ENCODE peak calls at places on chromosomes 1 and 21, in four cellular contexts. One of them, this sample, is unnamed.

GRCh38 chr21:17602874-17603273 is 9.8 kb downstream of the BTG3 start:
- DNase-seq in HL-60: no peak
- DNase-seq in AG04450: no peak
- DNase-seq in brain microvascular endothelial cell: peak
- DNase-seq in this sample: no peak

GRCh38 chr1:24362982-24363614 is 43.9 kb downstream of the GRHL3 start:
- DNase-seq in HL-60: no peak
- DNase-seq in AG04450: peak
- DNase-seq in brain microvascular endothelial cell: peak
- DNase-seq in this sample: no peak

GRCh38 chr1:150560011-150560438 is 10.8 kb downstream of the ADAMTSL4 start:
- DNase-seq in HL-60: no peak
- DNase-seq in AG04450: no peak
- DNase-seq in brain microvascular endothelial cell: no peak
- DNase-seq in this sample: peak

GRCh38 chr1:24932284-24932683 is 2.2 kb upstream of the RUNX3 start:
- DNase-seq in HL-60: no peak
- DNase-seq in AG04450: no peak
- DNase-seq in brain microvascular endothelial cell: no peak
- DNase-seq in this sample: peak

GRCh38 chr1:5847013-5847654 is 145.1 kb downstream of the NPHP4 start:
- DNase-seq in HL-60: no peak
- DNase-seq in AG04450: no peak
- DNase-seq in brain microvascular endothelial cell: peak
- DNase-seq in this sample: no peak

GRCh38 chr1:84181350-84182005 is 37.4 kb downstream of the PRKACB start:
- DNase-seq in HL-60: no peak
- DNase-seq in AG04450: no peak
- DNase-seq in brain microvascular endothelial cell: no peak
- DNase-seq in this sample: no peak

GRCh38 chr1:117171900-117172501 is 38.7 kb downstream of the VTCN1 start:
- DNase-seq in HL-60: no peak
- DNase-seq in AG04450: no peak
- DNase-seq in brain microvascular endothelial cell: peak
- DNase-seq in this sample: no peak

GRCh38 chr1:165144757-165145397 is 211.6 kb downstream of the LMX1A start:
- DNase-seq in HL-60: no peak
- DNase-seq in AG04450: peak
- DNase-seq in brain microvascular endothelial cell: peak
- DNase-seq in this sample: no peak

GRCh38 chr1:181424786-181425403 is 58.4 kb upstream of the CACNA1E start:
- DNase-seq in HL-60: no peak
- DNase-seq in AG04450: peak
- DNase-seq in brain microvascular endothelial cell: peak
- DNase-seq in this sample: peak

GRCh38 chr1:24027838-24028468 is 47.8 kb upstream of the SRSF10 start:
- DNase-seq in HL-60: no peak
- DNase-seq in AG04450: no peak
- DNase-seq in brain microvascular endothelial cell: peak
- DNase-seq in this sample: no peak

GRCh38 chr1:81170721-81171120 is 630.0 kb upstream of the ADGRL2 start:
- DNase-seq in HL-60: no peak
- DNase-seq in AG04450: no peak
- DNase-seq in brain microvascular endothelial cell: no peak
- DNase-seq in this sample: no peak

GRCh38 chr1:65254320-65255087 is 54.8 kb upstream of the DNAJC6 start:
- DNase-seq in HL-60: peak
- DNase-seq in AG04450: no peak
- DNase-seq in brain microvascular endothelial cell: peak
- DNase-seq in this sample: peak

GRCh38 chr1:93541045-93541444 is 93.1 kb downstream of the FNBP1L start:
- DNase-seq in HL-60: no peak
- DNase-seq in AG04450: no peak
- DNase-seq in brain microvascular endothelial cell: no peak
- DNase-seq in this sample: no peak

DNA sequence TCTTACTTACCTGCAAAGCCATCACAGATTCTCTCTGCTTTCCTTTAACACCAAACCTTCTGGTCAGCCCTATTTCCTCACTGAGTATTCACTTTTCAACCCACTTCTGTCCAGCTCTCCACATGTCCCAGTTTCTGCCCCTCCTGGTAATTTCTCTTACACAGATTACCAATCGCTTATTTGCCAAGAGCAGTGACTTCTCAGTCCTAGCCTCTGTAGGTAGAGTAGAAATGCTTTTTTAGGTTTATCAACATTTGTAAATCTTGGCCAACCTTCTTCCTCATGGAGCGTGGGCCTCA is 33.6 kb upstream of the LRRC8C start:
- DNase-seq in HL-60: no peak
- DNase-seq in AG04450: no peak
- DNase-seq in brain microvascular endothelial cell: no peak
- DNase-seq in this sample: no peak
- TF ChIP-seq CTCF in HL-60: no peak
- TF ChIP-seq CTCF in AG04450: no peak
- TF ChIP-seq CTCF in brain microvascular endothelial cell: no peak
- TF ChIP-seq CTCF in this sample: no peak

GRCh38 chr1:205939690-205940330 is 3.4 kb downstream of the SLC26A9 start:
- DNase-seq in HL-60: no peak
- DNase-seq in AG04450: no peak
- DNase-seq in brain microvascular endothelial cell: no peak
- DNase-seq in this sample: no peak
- TF ChIP-seq CTCF in HL-60: no peak
- TF ChIP-seq CTCF in AG04450: peak
- TF ChIP-seq CTCF in brain microvascular endothelial cell: peak
- TF ChIP-seq CTCF in this sample: no peak

GRCh38 chr1:63914706-63915105 is 140.9 kb downstream of the ROR1 start:
- DNase-seq in HL-60: no peak
- DNase-seq in AG04450: no peak
- DNase-seq in brain microvascular endothelial cell: no peak
- DNase-seq in this sample: no peak

GRCh38 chr1:63916485-63917360 is 142.9 kb downstream of the ROR1 start:
- DNase-seq in HL-60: no peak
- DNase-seq in AG04450: no peak
- DNase-seq in brain microvascular endothelial cell: no peak
- DNase-seq in this sample: no peak

GRCh38 chr1:63914241-63914640 is 140.4 kb downstream of the ROR1 start:
- DNase-seq in HL-60: no peak
- DNase-seq in AG04450: no peak
- DNase-seq in brain microvascular endothelial cell: no peak
- DNase-seq in this sample: no peak

GRCh38 chr1:63913533-63913932 is 139.7 kb downstream of the ROR1 start:
- DNase-seq in HL-60: no peak
- DNase-seq in AG04450: no peak
- DNase-seq in brain microvascular endothelial cell: no peak
- DNase-seq in this sample: no peak

DNA sequence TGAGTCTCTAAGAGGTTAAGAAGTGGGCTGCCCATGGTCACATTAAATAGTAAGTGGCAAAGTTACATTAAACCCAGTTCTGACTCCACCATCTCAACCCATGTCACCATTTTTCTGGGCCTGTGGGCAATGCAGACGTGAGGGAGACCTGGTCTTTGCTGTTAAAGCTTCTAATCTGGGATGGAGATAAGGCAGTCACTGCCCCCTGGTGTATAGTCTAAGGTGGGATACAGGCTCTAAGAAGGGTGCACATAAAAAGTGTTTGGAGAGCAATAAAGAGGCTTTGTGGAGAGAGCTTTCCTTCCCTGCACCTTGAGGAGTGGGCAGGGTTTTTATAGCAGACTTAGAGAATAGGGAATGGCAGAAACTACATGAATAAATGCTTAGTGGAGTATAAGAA is 141.3 kb downstream of the ROR1 start:
- DNase-seq in HL-60: no peak
- DNase-seq in AG04450: no peak
- DNase-seq in brain microvascular endothelial cell: no peak
- DNase-seq in this sample: no peak
- TF ChIP-seq CTCF in HL-60: no peak
- TF ChIP-seq CTCF in AG04450: peak
- TF ChIP-seq CTCF in brain microvascular endothelial cell: peak
- TF ChIP-seq CTCF in this sample: no peak

DNA sequence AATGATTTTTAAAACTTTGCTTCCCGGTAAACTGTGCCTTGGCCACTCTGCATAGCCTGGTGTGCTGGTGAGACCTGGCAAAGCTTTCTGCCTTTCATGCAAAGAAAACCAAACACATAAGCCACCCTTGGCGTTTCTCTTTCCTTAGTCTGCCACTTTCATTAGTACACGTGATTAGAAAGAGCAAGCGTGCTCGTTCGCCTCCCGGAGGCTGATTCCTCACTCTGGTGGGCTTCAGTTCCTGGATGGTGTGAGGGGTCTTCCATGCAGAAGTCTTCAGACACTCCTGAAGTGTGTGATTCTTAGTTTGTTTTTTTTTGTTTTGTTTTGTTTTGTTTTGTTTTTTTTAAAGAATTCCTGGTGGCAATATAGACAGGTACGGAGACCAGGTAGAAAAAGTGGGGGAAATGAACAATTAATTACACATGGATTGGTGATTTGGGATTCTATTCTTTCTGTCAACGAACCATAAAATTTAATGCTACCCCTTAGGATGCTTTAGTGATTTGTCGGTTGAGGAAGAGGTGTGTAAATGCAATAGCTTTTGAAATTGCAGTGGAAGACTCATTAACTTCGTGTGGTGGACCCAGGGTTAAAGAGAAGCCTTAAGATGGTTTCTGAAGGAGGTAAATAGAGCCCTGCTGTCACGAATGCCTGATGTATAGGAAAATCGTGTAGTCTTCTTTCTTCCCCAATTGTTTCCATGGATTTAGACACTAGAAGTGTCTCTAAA is 2.1 kb downstream of the GALNT2 start:
- DNase-seq in HL-60: no peak
- DNase-seq in AG04450: no peak
- DNase-seq in brain microvascular endothelial cell: no peak
- DNase-seq in this sample: no peak
- TF ChIP-seq CTCF in HL-60: no peak
- TF ChIP-seq CTCF in AG04450: no peak
- TF ChIP-seq CTCF in brain microvascular endothelial cell: peak
- TF ChIP-seq CTCF in this sample: no peak

DNA sequence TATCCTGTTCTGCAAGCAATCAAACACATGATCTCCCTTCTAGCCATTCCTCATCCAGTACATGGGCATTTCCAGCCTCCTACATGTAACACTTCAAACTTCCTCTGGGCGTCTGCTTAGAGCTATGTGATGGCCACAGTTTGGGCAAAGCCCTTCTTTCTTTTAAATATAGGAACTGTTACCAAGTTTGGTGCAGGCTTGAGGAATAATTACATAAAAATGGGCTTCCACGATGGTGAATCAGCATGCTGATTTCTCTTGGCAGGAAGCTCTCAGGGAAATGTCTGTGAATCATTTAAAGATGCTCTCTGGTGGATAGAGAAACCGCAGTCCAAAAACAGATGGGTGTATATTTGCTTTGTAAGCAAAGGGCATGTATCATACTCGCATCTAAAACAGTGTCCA is 176.9 kb upstream of the FMN2 start:
- DNase-seq in HL-60: peak
- DNase-seq in AG04450: peak
- DNase-seq in brain microvascular endothelial cell: peak
- DNase-seq in this sample: no peak
- TF ChIP-seq CTCF in HL-60: no peak
- TF ChIP-seq CTCF in AG04450: no peak
- TF ChIP-seq CTCF in brain microvascular endothelial cell: peak
- TF ChIP-seq CTCF in this sample: no peak

This sample was measured in activated B cell treated with CpG ODN at 0.5 μM for 24 hours.